ENCODE peak calls at places on chromosomes 5 and 9, in five cellular contexts. T is colonic mucosa, P is uterus, F is ascending aorta, K is heart right ventricle. V is an unnamed sample. For H3K4me1, the result is how much of the 10 kb centered on the place peaks cover.

GRCh38 chr5:177455036-177455660 is 8.5 kb downstream of the PRR7 start:
- DNase-seq in T (peak), P (peak), F (no peak), K (peak), V (no peak)

GRCh38 chr5:10192309-10192708 is 57.4 kb downstream of the ATPSCKMT start:
- DNase-seq in T (no peak), P (no peak), F (no peak), K (no peak), V (no peak)

GRCh38 chr5:132363431-132364112 is 5.9 kb upstream of the SLC22A5 start:
- DNase-seq in T (no peak), P (peak), F (no peak), K (no peak), V (peak)

GRCh38 chr5:159441441-159441840 is 111.2 kb upstream of the IL12B start:
- DNase-seq in T (no peak), P (no peak), F (no peak), K (peak), V (no peak)

GRCh38 chr9:106697799-106698591 is 165.0 kb upstream of the ZNF462 start:
- DNase-seq in T (peak), P (peak), F (no peak), K (peak), V (peak)

GRCh38 chr5:76408104-76408644 is 5.1 kb downstream of the IQGAP2 start:
- DNase-seq in T (no peak), P (no peak), F (no peak), K (no peak), V (no peak)

GRCh38 chr5:14421851-14422250 is 159.7 kb upstream of the OTULINL start:
- DNase-seq in T (no peak), P (no peak), F (no peak), K (no peak), V (no peak)

GRCh38 chr5:172110921-172111873 is 76.8 kb downstream of the STK10 start:
- DNase-seq in T (peak), P (no peak), F (peak), K (no peak), V (no peak)

GRCh38 chr9:88477300-88477751 is 57.7 kb upstream of the NXNL2 start:
- DNase-seq in T (no peak), P (no peak), F (no peak), K (no peak), V (no peak)

GRCh38 chr5:154860123-154860522 is 1.7 kb downstream of the CNOT8 start:
- DNase-seq in T (peak), P (no peak), F (no peak), K (no peak), V (no peak)

GRCh38 chr9:89915187-89915586 is 310.4 kb downstream of the GADD45G start:
- DNase-seq in T (no peak), P (no peak), F (no peak), K (no peak), V (no peak)

GRCh38 chr9:86885232-86885631 is 62.1 kb downstream of the GAS1 start:
- DNase-seq in T (no peak), P (no peak), F (no peak), K (no peak), V (no peak)

GRCh38 chr5:25568989-25569625 is 924.3 kb upstream of the CDH10 start:
- DNase-seq in T (no peak), P (no peak), F (no peak), K (no peak), V (no peak)

GRCh38 chr5:118825226-118825625 is 163.1 kb downstream of the DTWD2 start:
- DNase-seq in T (no peak), P (no peak), F (no peak), K (no peak), V (no peak)

GRCh38 chr9:91037511-91038482 is 236.2 kb downstream of the SYK start:
- DNase-seq in T (peak), P (peak), F (no peak), K (no peak), V (peak)

GRCh38 chr9:111957856-111958631 is 61.4 kb downstream of the UGCG start:
- DNase-seq in T (no peak), P (peak), F (no peak), K (no peak), V (peak)

GRCh38 chr9:76704601-76705204 is 59.5 kb upstream of the PCA3 start:
- DNase-seq in T (no peak), P (no peak), F (no peak), K (no peak), V (no peak)

GRCh38 chr9:96651626-96652025 is 3.5 kb downstream of the PRXL2C start:
- DNase-seq in T (no peak), P (no peak), F (no peak), K (no peak), V (no peak)

GRCh38 chr5:78317515-78317914 is 23.0 kb upstream of the AP3B1 start:
- DNase-seq in T (no peak), P (no peak), F (no peak), K (no peak), V (no peak)

GRCh38 chr5:140041492-140042421 is 1.3 kb downstream of the NRG2 start:
- DNase-seq in T (peak), P (peak), F (peak), K (peak), V (peak)

GRCh38 chr9:124197177-124198095 is 60.3 kb upstream of the NEK6 start:
- DNase-seq in T (no peak), P (no peak), F (no peak), K (no peak), V (no peak)

GRCh38 chr9:134399435-134400056 is 73.3 kb downstream of the RXRA start:
- DNase-seq in T (no peak), P (no peak), F (no peak), K (no peak), V (no peak)
- H3K27ac ChIP-seq in T (no peak), P (no peak), F (no peak), K (peak), V (no peak)

DNA sequence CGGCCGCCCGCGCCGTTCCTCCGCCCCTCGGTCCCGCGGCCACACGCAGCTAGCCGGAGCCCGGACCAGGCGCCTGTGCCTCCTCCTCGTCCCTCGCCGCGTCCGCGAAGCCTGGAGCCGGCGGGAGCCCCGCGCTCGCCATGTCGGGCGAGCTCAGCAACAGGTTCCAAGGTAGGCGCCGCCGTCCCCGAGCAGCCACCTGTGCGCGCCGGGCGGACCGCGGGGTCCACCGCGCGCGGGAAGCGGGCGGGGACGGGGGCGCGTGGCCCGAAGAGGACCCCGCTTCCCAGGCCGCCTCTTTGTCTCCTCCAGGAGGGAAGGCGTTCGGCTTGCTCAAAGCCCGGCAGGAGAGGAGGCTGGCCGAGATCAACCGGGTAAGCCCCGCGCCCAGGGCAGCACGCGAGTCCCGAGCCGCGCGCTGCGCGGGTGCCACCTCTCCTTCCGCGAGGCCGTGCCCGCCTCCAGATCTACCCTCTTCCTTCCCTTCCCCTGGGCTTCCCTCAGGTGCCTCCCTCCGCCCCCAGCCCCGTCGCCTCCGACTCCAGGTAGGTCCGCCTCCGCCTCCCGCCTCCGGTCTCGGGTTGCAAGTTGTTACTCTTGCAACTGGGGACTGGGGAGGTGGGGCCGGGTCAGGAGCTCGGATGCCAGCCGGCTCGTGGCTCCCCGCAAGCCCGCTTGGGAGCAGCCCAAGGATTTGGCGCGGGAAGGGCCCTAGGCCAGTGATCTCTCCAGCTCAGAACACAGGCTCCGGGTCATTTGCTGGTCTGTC is at the start of gene AIF1L:
- DNase-seq in T (peak), P (no peak), F (no peak), K (peak), V (no peak)
- H3K4me3 ChIP-seq in T (peak), P (peak), F (peak), K (peak), V (peak)

GRCh38 chr9:129070670-129071525 is 10.0 kb upstream of the DOLPP1 start:
- DNase-seq in T (no peak), P (no peak), F (no peak), K (no peak), V (no peak)
- H3K4me1 ChIP-seq in T (under half), P (under half), F (under half), K (under half), V (under half)

DNA sequence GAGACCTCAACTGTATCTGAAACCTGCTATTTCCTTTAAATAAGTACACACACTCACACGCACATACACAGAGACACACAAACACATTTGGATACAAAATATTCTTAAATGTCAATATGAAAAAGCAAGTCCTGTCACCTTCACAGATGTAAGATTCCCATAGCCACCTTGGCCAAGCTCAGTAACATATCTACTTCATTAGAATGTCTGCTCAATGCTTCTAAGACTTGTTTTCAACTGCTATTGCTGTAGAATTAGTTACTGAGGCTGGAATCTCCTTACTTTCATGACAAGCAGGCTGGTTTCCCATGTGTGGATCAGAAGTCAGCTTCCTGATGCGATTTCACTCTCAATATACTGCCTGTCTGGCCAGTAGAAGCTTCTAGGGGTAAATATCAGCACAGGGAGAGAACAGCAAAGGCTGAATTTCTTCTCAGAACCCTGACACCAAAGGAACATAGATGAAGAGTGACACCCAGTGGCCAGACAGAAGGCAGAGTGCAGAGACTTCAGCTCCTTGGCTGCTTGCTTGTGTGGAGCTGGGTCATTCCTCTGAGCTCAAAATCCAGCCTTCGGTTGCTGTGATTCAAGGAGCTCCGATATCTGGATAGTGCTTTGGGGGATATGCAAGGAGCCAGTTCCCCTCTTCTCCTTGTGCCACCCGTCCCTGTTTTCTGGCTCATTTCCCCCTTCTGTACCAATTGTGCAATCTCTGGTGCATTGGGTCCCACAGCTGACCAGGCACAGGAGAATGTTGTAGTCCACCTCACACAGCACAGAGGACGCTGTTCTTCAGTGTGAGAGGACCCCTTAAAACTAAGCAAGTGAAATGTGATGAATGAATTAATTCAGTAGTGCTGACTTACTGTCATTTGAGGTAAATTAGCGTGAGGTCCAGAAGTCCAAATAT is 26.6 kb upstream of the ABLIM3 start:
- DNase-seq in T (peak), P (peak), F (no peak), K (no peak), V (no peak)
- H3K27ac ChIP-seq in T (no peak), P (peak), F (no peak), K (no peak), V (no peak)

GRCh38 chr9:101315129-101315459 is 69.7 kb downstream of the BAAT start:
- DNase-seq in T (no peak), P (no peak), F (no peak), K (no peak), V (no peak)

GRCh38 chr9:101312661-101313060 is 72.1 kb downstream of the BAAT start:
- DNase-seq in T (no peak), P (no peak), F (no peak), K (no peak), V (no peak)

GRCh38 chr9:101307524-101308213 is 77.1 kb downstream of the BAAT start:
- DNase-seq in T (no peak), P (no peak), F (no peak), K (no peak), V (no peak)

GRCh38 chr9:101309139-101309538 is 75.7 kb downstream of the BAAT start:
- DNase-seq in T (no peak), P (no peak), F (no peak), K (no peak), V (no peak)

DNA sequence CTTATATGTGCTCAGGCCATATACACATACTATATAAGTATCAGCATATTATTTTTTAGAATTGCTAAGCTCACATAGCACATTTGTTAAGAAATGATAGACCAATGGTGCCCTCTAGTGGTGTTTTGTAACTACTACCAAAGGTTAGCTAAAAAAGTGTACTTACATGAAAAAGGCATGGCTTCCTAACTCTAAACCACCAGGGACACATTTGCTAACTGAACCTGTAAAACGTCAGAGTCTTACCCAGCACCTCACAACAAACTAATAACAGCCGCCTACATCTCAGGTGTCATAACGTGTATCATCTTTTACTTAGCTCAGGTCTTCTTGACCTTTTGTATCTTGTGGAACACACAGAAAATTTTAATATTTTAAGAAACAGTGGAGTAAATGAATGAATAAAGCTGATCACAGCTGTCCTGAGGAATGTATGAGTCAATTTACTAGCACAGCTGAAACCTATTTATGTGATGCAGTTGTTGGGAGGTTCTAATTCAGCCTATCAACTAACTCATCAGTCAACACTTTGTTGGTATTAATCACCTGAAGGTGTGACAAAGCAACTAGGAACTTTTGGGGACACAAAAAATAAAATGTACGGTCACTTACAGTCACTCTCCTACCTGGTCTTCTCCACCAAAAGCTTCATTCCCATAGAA is 72.9 kb downstream of the BAAT start:
- DNase-seq in T (no peak), P (no peak), F (no peak), K (no peak), V (no peak)
- H3K4me3 ChIP-seq in T (no peak), P (no peak), F (no peak), K (no peak), V (no peak)

DNA sequence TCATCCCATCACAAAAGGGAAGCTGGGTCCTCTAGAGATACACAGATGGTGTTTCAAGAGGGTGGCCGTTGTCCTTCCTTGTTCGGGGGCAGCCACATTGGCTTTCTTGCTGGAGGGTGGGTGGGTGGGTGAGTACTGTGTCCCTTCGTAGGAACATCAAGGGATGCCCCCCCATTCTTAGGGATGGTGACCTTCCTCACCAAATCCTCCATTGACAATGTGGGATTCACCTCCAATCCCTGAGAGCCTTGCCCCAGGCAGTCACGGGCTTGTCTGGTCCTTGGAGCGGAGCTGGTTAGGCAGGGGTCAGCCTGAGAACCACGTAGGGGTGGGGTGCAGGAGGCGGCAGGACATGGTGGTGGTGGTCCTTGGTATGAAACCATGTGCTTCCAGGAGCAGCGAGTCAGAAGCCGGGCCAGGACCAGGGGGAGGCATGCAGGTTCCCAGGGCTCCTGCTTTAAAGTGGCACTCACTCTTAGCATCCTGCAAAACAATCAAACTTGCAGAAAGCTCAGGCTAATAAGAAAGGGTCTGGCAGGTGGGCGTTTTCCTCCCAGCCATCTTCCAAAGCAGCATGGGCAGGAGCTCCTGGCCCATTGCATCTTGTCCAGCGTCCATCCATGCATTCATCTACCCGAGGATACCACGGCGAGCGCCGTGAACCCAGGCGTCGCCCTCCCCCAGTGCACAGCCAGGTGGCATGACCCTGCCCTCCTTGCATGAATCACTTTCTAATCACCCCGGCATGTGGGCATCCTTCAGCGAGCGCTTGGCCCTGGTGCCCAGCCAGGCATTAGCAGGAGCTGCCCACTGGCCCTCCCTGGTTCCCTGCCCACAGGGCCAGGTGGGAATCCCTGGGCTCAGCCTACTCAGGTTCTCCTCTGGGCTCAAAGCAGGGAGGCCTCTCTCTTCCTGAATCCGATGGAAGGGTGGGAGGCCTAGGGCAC is 76.4 kb downstream of the NTNG2 start:
- DNase-seq in T (no peak), P (no peak), F (no peak), K (no peak), V (no peak)
- H3K4me1 ChIP-seq in T (under half), P (under half), F (under half), K (under half), V (under half)

DNA sequence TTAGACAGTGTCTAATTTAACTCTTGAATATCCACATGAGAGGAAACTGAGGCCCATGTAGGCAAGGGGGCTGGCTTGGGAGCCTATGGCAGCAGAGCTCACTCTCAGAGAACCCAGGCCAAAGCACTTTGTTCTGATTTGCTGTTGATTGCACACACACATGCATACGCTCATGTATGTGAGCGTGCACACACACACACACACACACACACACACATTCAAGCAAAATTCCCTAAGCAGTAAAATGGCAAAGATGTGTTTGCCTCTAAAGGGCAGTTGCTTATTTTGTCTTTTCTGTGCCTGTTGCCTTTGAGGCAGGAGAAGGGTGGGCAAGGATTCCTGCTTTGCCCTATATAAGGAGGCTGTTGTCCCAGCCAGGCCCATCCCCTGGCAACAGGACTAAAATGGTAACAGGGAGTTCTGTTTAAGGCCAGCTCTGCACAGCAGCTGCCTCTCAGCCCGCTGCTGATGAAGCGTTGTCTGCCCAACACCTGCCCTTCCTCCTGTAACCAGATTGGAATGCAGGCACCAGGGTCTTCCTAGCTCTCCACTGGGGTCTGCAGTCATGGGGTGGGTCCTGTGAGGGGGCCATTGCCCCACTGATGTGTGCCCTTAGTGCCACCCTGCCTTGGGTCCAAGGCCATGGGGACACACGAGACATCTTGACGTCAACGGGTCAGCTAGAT is 64.4 kb downstream of the PPARGC1B start:
- DNase-seq in T (no peak), P (no peak), F (no peak), K (no peak), V (no peak)
- H3K27ac ChIP-seq in T (no peak), P (peak), F (no peak), K (peak), V (no peak)

GRCh38 chr5:123207321-123207645 is 118.2 kb downstream of the PRDM6 start:
- DNase-seq in T (no peak), P (no peak), F (no peak), K (no peak), V (no peak)
- H3K4me3 ChIP-seq in T (no peak), P (no peak), F (peak), K (no peak), V (peak)

DNA sequence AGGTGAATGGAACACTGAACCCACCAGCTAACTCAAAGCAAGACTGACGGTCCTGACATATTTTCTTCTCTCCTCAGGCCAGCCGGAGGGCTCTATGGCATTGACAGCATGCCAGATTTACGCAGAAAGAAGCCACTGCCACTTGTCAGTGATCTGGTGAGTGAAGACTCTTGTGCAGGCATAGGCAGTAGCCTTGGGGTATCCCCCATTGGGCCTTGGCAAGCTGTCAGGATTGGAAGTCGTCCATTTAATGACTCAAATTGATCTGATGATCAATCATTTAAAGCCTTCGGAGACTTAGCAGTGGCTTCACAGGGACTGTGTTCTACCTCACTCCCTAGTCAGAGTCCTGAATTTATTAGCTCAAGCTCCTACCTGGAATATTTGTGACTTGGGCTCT is 119.7 kb upstream of the RUSC2 start:
- DNase-seq in T (no peak), P (no peak), F (no peak), K (no peak), V (no peak)
- H3K4me1 ChIP-seq in T (under half), P (under half), F (under half), K (under half), V (under half)

V was measured in thoracic aorta.